ENCODE peak calls at places on chromosomes 1 and 21, in six cellular contexts. O, J, M, R, C and Q are unnamed samples.

GRCh38 chr1:211683396-211684297 is 8.2 kb upstream of the NEK2 start:
- DNase-seq in R (no peak), O (no peak), J (no peak), M (no peak), C (no peak), Q (no peak)

GRCh38 chr1:42259739-42260064 is 75.3 kb downstream of the FOXJ3 start:
- DNase-seq in O (peak; percentile 42), C (peak; percentile 56), M (no peak), R (no peak), J (no peak), Q (no peak)

GRCh38 chr1:93662481-93663190 is 19.0 kb downstream of the BCAR3 start:
- DNase-seq in C (peak; percentile 56), J (no peak), R (no peak), M (no peak), O (peak; percentile 38), Q (peak; percentile 35)

GRCh38 chr1:96374076-96374762 is 347.4 kb upstream of the PTBP2 start:
- DNase-seq in J (no peak), R (no peak), O (peak; percentile 49), C (peak; percentile 45), M (no peak), Q (no peak)

GRCh38 chr21:38170705-38171682 is 85.8 kb upstream of the KCNJ15 start:
- DNase-seq in C (peak; percentile 66), M (no peak), R (no peak), J (peak; percentile 51), O (peak; percentile 29), Q (peak; percentile 7)

GRCh38 chr21:46096596-46096981 is 1.3 kb upstream of the COL6A2 start:
- DNase-seq in C (no peak), R (no peak), O (no peak), M (peak; percentile 15), J (peak; percentile 41), Q (no peak)

GRCh38 chr1:39154553-39155361 is 49.7 kb upstream of the MACF1 start:
- DNase-seq in O (peak; percentile 88), C (peak; percentile 98), R (no peak), J (no peak), M (no peak), Q (peak; percentile 37)

GRCh38 chr1:197922070-197922390 is 4.9 kb downstream of the LHX9 start:
- DNase-seq in J (no peak), O (no peak), M (no peak), R (no peak), C (no peak), Q (no peak)

GRCh38 chr1:26784023-26784871 is 3.5 kb upstream of the PIGV start:
- DNase-seq in M (peak; percentile 61), J (no peak), O (peak; percentile 80), R (no peak), C (peak; percentile 86), Q (peak; percentile 95)

GRCh38 chr1:119828266-119828665 is 17.0 kb upstream of the REG4 start:
- DNase-seq in M (no peak), C (peak; percentile 30), O (peak; percentile 72), J (no peak), R (no peak), Q (no peak)

GRCh38 chr21:22096314-22096713 is 1098.1 kb downstream of the NCAM2 start:
- DNase-seq in M (no peak), O (no peak), R (no peak), C (no peak), J (no peak), Q (no peak)

GRCh38 chr1:149936992-149937705 is 470 bp upstream of the MTMR11 start:
- DNase-seq in M (peak; percentile 72), C (peak; percentile 53), J (no peak), O (peak; percentile 58), R (no peak), Q (peak; percentile 77)

GRCh38 chr1:10795305-10796021 is 983 bp downstream of the CASZ1 start:
- DNase-seq in O (no peak), M (no peak), J (peak; percentile 70), R (no peak), C (peak; percentile 46), Q (no peak)

GRCh38 chr1:225280563-225280962 is 147.3 kb downstream of the LBR start:
- DNase-seq in J (no peak), C (no peak), R (no peak), M (no peak), O (no peak), Q (no peak)

GRCh38 chr1:67719329-67720196 is 34.6 kb downstream of the GADD45A start:
- DNase-seq in M (no peak), C (no peak), J (no peak), O (no peak), R (no peak), Q (no peak)

GRCh38 chr21:16775056-16775455 is 737.8 kb upstream of the CXADR start:
- DNase-seq in C (no peak), J (no peak), R (no peak), M (peak; percentile 27), O (no peak), Q (no peak)

GRCh38 chr1:66917476-66917875 is 7.2 kb downstream of the DNAI4 start:
- DNase-seq in C (no peak), M (no peak), O (no peak), R (no peak), J (no peak), Q (no peak)

GRCh38 chr1:28663871-28664470 is 4.6 kb upstream of the GMEB1 start:
- DNase-seq in R (no peak), J (no peak), O (no peak), M (no peak), C (no peak), Q (no peak)

GRCh38 chr21:43613755-43614638 is 45.3 kb downstream of the HSF2BP start:
- DNase-seq in C (peak; percentile 53), M (no peak), O (peak; percentile 82), R (no peak), J (no peak), Q (no peak)

GRCh38 chr1:85911742-85912141 is 203.5 kb upstream of the ZNHIT6 start:
- DNase-seq in M (no peak), J (no peak), O (peak; percentile 4), R (no peak), C (peak; percentile 23), Q (no peak)

GRCh38 chr1:15820478-15820877 is 13.0 kb upstream of the UQCRHL start:
- DNase-seq in O (peak; percentile 44), R (no peak), M (no peak), J (no peak), C (no peak), Q (peak; percentile 96)

GRCh38 chr1:74771913-74772515 is 39.1 kb downstream of the TYW3 start:
- DNase-seq in J (no peak), C (peak; percentile 61), M (no peak), O (peak; percentile 51), R (peak; percentile 40), Q (peak; percentile 27)

GRCh38 chr1:114780344-114781226 is at the start of gene SIKE1:
- DNase-seq in R (peak; percentile 82), M (peak; percentile 97), J (peak; percentile 89), C (peak; percentile 97), O (peak; percentile 94), Q (peak; percentile 98)

GRCh38 chr1:36838866-36839265 is 195.4 kb downstream of the GRIK3 start:
- DNase-seq in J (no peak), R (no peak), O (no peak), M (no peak), C (no peak), Q (no peak)

GRCh38 chr1:153866045-153866850 is 56.5 kb downstream of the GATAD2B start:
- DNase-seq in J (no peak), C (peak; percentile 28), M (no peak), O (peak; percentile 63), R (no peak), Q (no peak)

GRCh38 chr1:214966366-214966765 is 116.2 kb upstream of the KCNK2 start:
- DNase-seq in M (no peak), R (no peak), O (peak; percentile 19), J (no peak), C (no peak), Q (no peak)

GRCh38 chr1:116185161-116185701 is 74.0 kb downstream of the MAB21L3 start:
- DNase-seq in R (no peak), O (no peak), J (no peak), C (no peak), M (no peak), Q (no peak)

GRCh38 chr1:35186239-35186638 is 6.7 kb downstream of the SFPQ start:
- DNase-seq in J (no peak), R (no peak), O (no peak), C (no peak), M (no peak), Q (no peak)
- H3K4me2 ChIP-seq in J (no peak overlapping the region), R (no peak overlapping the region), O (no peak overlapping the region), C (no peak overlapping the region), M (no peak overlapping the region), Q (no peak overlapping the region)

DNA sequence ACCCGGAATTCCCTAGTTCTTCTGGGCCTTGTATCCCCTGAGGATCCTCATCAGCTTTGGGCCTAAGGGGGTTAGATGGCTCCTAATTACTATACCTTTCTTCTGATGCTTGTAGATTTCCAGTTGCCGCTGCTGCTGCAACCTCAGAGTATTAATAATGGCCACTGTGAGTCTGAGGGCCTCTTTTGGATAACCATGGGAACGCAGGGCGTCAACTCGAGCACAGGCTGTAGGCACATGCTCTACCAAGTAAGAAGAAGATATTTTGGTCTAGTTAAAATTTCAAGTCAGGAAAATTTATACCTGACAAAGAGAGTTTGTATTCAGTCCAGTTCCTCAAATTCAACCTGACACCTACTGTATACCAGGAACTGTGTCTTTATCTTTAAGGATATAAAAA is 28.2 kb downstream of the UROD start:
- DNase-seq in R (no peak), C (no peak), O (no peak), M (no peak), J (no peak), Q (no peak)
- H4K91ac ChIP-seq in R (no peak overlapping the region), C (no peak overlapping the region), O (no peak overlapping the region), M (no peak overlapping the region), J (no peak overlapping the region), Q (no peak overlapping the region)

GRCh38 chr1:202010042-202011015 is at the start of gene ELF3:
- DNase-seq in O (no peak), J (peak; percentile 89), R (peak; percentile 85), C (no peak), M (peak; percentile 98), Q (peak; percentile 99)

GRCh38 chr1:202005958-202006357 is 4.4 kb upstream of the ELF3 start:
- DNase-seq in R (no peak), C (peak; percentile 45), J (no peak), M (no peak), O (no peak), Q (no peak)

GRCh38 chr1:202007279-202007678 is 3.1 kb upstream of the ELF3 start:
- DNase-seq in R (no peak), C (no peak), M (no peak), O (no peak), J (no peak), Q (peak; percentile 73)

GRCh38 chr1:202009326-202010031 is 908 bp upstream of the ELF3 start:
- DNase-seq in M (peak; percentile 81), J (peak; percentile 87), C (peak; percentile 78), R (peak; percentile 84), O (peak; percentile 76), Q (peak; percentile 79)

GRCh38 chr1:202007703-202008489 is 2.5 kb upstream of the ELF3 start:
- DNase-seq in J (peak; percentile 82), M (peak; percentile 94), O (no peak), R (no peak), C (peak; percentile 35), Q (peak; percentile 97)
- H3K4me2 ChIP-seq in J (peak overlapping the region; percentile 88), M (peak overlapping the region; percentile 49), O (no peak overlapping the region), R (no peak overlapping the region), C (no peak overlapping the region), Q (peak overlapping the region; percentile 41)

GRCh38 chr1:20087668-20088067 is 17.7 kb downstream of the PLA2G5 start:
- DNase-seq in C (no peak), M (no peak), O (no peak), R (no peak), J (no peak), Q (no peak)
- H4K91ac ChIP-seq in C (no peak overlapping the region), M (no peak overlapping the region), O (no peak overlapping the region), R (no peak overlapping the region), J (no peak overlapping the region), Q (no peak overlapping the region)